ENCODE peak calls at places on chromosomes 1 and 21, in eight cellular contexts. Q is epithelial cell of esophagus, T is GM12891, G is NCI-H1694 treated with DMSO at 0.1 percent for 48 hours, X is heart left ventricle, A is C1 segment of cervical spinal cord, S is hippocampal formation, V is HTR-8/SVneo. C is an unnamed sample.

GRCh38 chr1:215606564-215607168 is 39.6 kb downstream of the KCTD3 start:
- DNase-seq in Q (peak), X (no peak), S (no peak), T (no peak), A (no peak), V (peak), G (no peak), C (no peak)

GRCh38 chr1:43451157-43451591 is 2.6 kb downstream of the HYI start:
- DNase-seq in G (no peak), V (no peak), X (no peak), T (no peak), A (no peak), Q (no peak), S (no peak), C (no peak)

GRCh38 chr1:198496216-198497143 is 44.0 kb downstream of the ATP6V1G3 start:
- DNase-seq in G (no peak), X (no peak), Q (peak), A (no peak), T (no peak), V (no peak), S (no peak), C (no peak)

GRCh38 chr1:39933956-39934941 is 20.7 kb upstream of the MFSD2A start:
- DNase-seq in G (peak), S (no peak), T (no peak), Q (peak), V (peak), A (no peak), X (peak), C (peak)

GRCh38 chr1:234396871-234397270 is 23.6 kb downstream of the COA6 start:
- DNase-seq in V (no peak), Q (no peak), T (no peak), S (no peak), X (no peak), G (no peak), A (no peak), C (no peak)

GRCh38 chr1:185483647-185484450 is 166.8 kb upstream of the IVNS1ABP start:
- DNase-seq in G (no peak), S (no peak), V (peak), A (no peak), Q (peak), T (no peak), X (no peak), C (peak)

GRCh38 chr1:27001570-27002360 is 8.3 kb downstream of the TRNP1 start:
- DNase-seq in Q (peak), V (no peak), G (peak), A (no peak), T (no peak), S (peak), X (peak), C (peak)

GRCh38 chr21:42737969-42738590 is 84.7 kb downstream of the PDE9A start:
- DNase-seq in T (no peak), G (no peak), S (peak), A (no peak), Q (no peak), V (no peak), X (peak), C (peak)

GRCh38 chr1:218383051-218383450 is 37.9 kb downstream of the TGFB2 start:
- DNase-seq in S (no peak), X (no peak), A (no peak), Q (no peak), T (no peak), G (no peak), V (no peak), C (no peak)

GRCh38 chr1:93021539-93022134 is 57.4 kb upstream of the MTF2 start:
- DNase-seq in S (peak), A (no peak), Q (peak), V (peak), G (peak), T (peak), X (no peak), C (peak)

GRCh38 chr1:90400121-90400520 is 317.0 kb downstream of the BARHL2 start:
- DNase-seq in V (no peak), X (no peak), G (no peak), T (no peak), Q (peak), A (no peak), S (no peak), C (no peak)

GRCh38 chr1:25033828-25034451 is 103.9 kb upstream of the RUNX3 start:
- DNase-seq in S (peak), T (no peak), G (no peak), X (peak), A (no peak), Q (no peak), V (no peak), C (no peak)

GRCh38 chr1:32042330-32042729 is 28.7 kb downstream of the KHDRBS1 start:
- DNase-seq in Q (no peak), G (no peak), S (no peak), T (no peak), A (no peak), V (no peak), X (no peak), C (no peak)

GRCh38 chr1:231705860-231706553 is 79.4 kb downstream of the DISC1 start:
- DNase-seq in T (no peak), Q (no peak), S (no peak), A (no peak), V (no peak), G (no peak), X (no peak), C (no peak)

GRCh38 chr21:38743772-38744529 is 61.8 kb upstream of the ETS2 start:
- DNase-seq in S (no peak), G (no peak), X (no peak), T (no peak), V (no peak), Q (no peak), A (no peak), C (no peak)

GRCh38 chr1:173190101-173190895 is 16.8 kb downstream of the TNFSF4 start:
- DNase-seq in Q (peak), T (no peak), S (peak), V (peak), A (no peak), X (peak), G (no peak), C (peak)

GRCh38 chr21:27219068-27219467 is 252.2 kb upstream of the ADAMTS5 start:
- DNase-seq in G (no peak), S (no peak), A (no peak), T (no peak), Q (peak), X (no peak), V (no peak), C (no peak)

GRCh38 chr21:46110499-46111192 is 12.7 kb downstream of the COL6A2 start:
- DNase-seq in T (peak), A (no peak), V (no peak), X (peak), G (no peak), S (no peak), Q (no peak), C (no peak)

GRCh38 chr1:39158330-39159086 is 46.0 kb upstream of the MACF1 start:
- DNase-seq in G (no peak), V (no peak), A (no peak), S (no peak), Q (peak), T (no peak), X (no peak), C (no peak)

GRCh38 chr1:182200025-182200814 is 138.7 kb upstream of the ZNF648 start:
- DNase-seq in Q (no peak), S (no peak), V (no peak), X (no peak), A (no peak), T (no peak), G (no peak), C (no peak)

C was measured in foreskin melanocyte.